ENCODE peak calls at places on chromosome 22, in nine cellular contexts. One of them, this sample, is unnamed.

GRCh38 chr22:26336773-26337172 is 92.3 kb upstream of the ASPHD2 start:
- DNase-seq in PC-9: no peak
- DNase-seq in NCI-H1417: no peak
- DNase-seq in NCI-H2171: no peak
- DNase-seq in AG09309: no peak
- DNase-seq in stimulated activated CD4-positive, alpha-beta T cell treated with anti-CD3 and anti-CD28 coated beads, Interleukin-1b, Interleukin-23, amount 100 ng/mL, for 4 hours: no peak
- DNase-seq in ELF-1: no peak
- DNase-seq in neural progenitor cell: no peak
- DNase-seq in iPS-NIHi11: no peak
- DNase-seq in this sample: no peak

GRCh38 chr22:37472418-37473006 is 13.7 kb downstream of the MFNG start:
- DNase-seq in NCI-H1417: peak; percentile 15
- DNase-seq in AG09309: no peak
- DNase-seq in iPS-NIHi11: peak; percentile 91
- DNase-seq in stimulated activated CD4-positive, alpha-beta T cell treated with anti-CD3 and anti-CD28 coated beads, Interleukin-1b, Interleukin-23, amount 100 ng/mL, for 4 hours: peak; percentile 24
- DNase-seq in neural progenitor cell: peak; percentile 69
- DNase-seq in ELF-1: peak; percentile 54
- DNase-seq in NCI-H2171: no peak
- DNase-seq in PC-9: peak; percentile 56
- DNase-seq in this sample: no peak

GRCh38 chr22:19536564-19536963 is 12.4 kb upstream of the CLDN5 start:
- DNase-seq in NCI-H2171: no peak
- DNase-seq in PC-9: no peak
- DNase-seq in stimulated activated CD4-positive, alpha-beta T cell treated with anti-CD3 and anti-CD28 coated beads, Interleukin-1b, Interleukin-23, amount 100 ng/mL, for 4 hours: no peak
- DNase-seq in ELF-1: no peak
- DNase-seq in NCI-H1417: no peak
- DNase-seq in neural progenitor cell: no peak
- DNase-seq in AG09309: no peak
- DNase-seq in iPS-NIHi11: no peak
- DNase-seq in this sample: no peak

GRCh38 chr22:49163258-49163959 is 664.3 kb downstream of the BRD1 start:
- DNase-seq in neural progenitor cell: no peak
- DNase-seq in NCI-H2171: no peak
- DNase-seq in PC-9: no peak
- DNase-seq in iPS-NIHi11: no peak
- DNase-seq in NCI-H1417: no peak
- DNase-seq in stimulated activated CD4-positive, alpha-beta T cell treated with anti-CD3 and anti-CD28 coated beads, Interleukin-1b, Interleukin-23, amount 100 ng/mL, for 4 hours: no peak
- DNase-seq in ELF-1: no peak
- DNase-seq in AG09309: no peak
- DNase-seq in this sample: no peak

GRCh38 chr22:50057868-50058311 is at the start of gene TTLL8:
- DNase-seq in neural progenitor cell: no peak
- DNase-seq in NCI-H1417: no peak
- DNase-seq in AG09309: no peak
- DNase-seq in stimulated activated CD4-positive, alpha-beta T cell treated with anti-CD3 and anti-CD28 coated beads, Interleukin-1b, Interleukin-23, amount 100 ng/mL, for 4 hours: no peak
- DNase-seq in NCI-H2171: no peak
- DNase-seq in ELF-1: no peak
- DNase-seq in iPS-NIHi11: peak; percentile 51
- DNase-seq in PC-9: no peak
- DNase-seq in this sample: no peak

GRCh38 chr22:19739448-19739895 is 16.1 kb downstream of the GP1BB start:
- DNase-seq in AG09309: no peak
- DNase-seq in NCI-H2171: no peak
- DNase-seq in ELF-1: no peak
- DNase-seq in stimulated activated CD4-positive, alpha-beta T cell treated with anti-CD3 and anti-CD28 coated beads, Interleukin-1b, Interleukin-23, amount 100 ng/mL, for 4 hours: no peak
- DNase-seq in PC-9: no peak
- DNase-seq in neural progenitor cell: no peak
- DNase-seq in NCI-H1417: no peak
- DNase-seq in iPS-NIHi11: no peak
- DNase-seq in this sample: no peak

GRCh38 chr22:36116127-36116526 is 44.4 kb downstream of the APOL3 start:
- DNase-seq in iPS-NIHi11: no peak
- DNase-seq in neural progenitor cell: no peak
- DNase-seq in AG09309: no peak
- DNase-seq in PC-9: no peak
- DNase-seq in ELF-1: no peak
- DNase-seq in stimulated activated CD4-positive, alpha-beta T cell treated with anti-CD3 and anti-CD28 coated beads, Interleukin-1b, Interleukin-23, amount 100 ng/mL, for 4 hours: no peak
- DNase-seq in NCI-H2171: no peak
- DNase-seq in NCI-H1417: no peak
- DNase-seq in this sample: no peak

GRCh38 chr22:17952273-17952801 is 72.0 kb downstream of the MICAL3 start:
- DNase-seq in AG09309: no peak
- DNase-seq in iPS-NIHi11: no peak
- DNase-seq in stimulated activated CD4-positive, alpha-beta T cell treated with anti-CD3 and anti-CD28 coated beads, Interleukin-1b, Interleukin-23, amount 100 ng/mL, for 4 hours: no peak
- DNase-seq in neural progenitor cell: no peak
- DNase-seq in PC-9: no peak
- DNase-seq in ELF-1: no peak
- DNase-seq in NCI-H2171: no peak
- DNase-seq in NCI-H1417: no peak
- DNase-seq in this sample: peak; percentile 26

GRCh38 chr22:27181537-27181936 is 524.1 kb downstream of the MIAT start:
- DNase-seq in AG09309: no peak
- DNase-seq in neural progenitor cell: no peak
- DNase-seq in stimulated activated CD4-positive, alpha-beta T cell treated with anti-CD3 and anti-CD28 coated beads, Interleukin-1b, Interleukin-23, amount 100 ng/mL, for 4 hours: no peak
- DNase-seq in NCI-H1417: no peak
- DNase-seq in iPS-NIHi11: no peak
- DNase-seq in PC-9: no peak
- DNase-seq in NCI-H2171: no peak
- DNase-seq in ELF-1: no peak
- DNase-seq in this sample: no peak

GRCh38 chr22:45064313-45065268 is 54.8 kb upstream of the PHF21B start:
- DNase-seq in NCI-H2171: no peak
- DNase-seq in stimulated activated CD4-positive, alpha-beta T cell treated with anti-CD3 and anti-CD28 coated beads, Interleukin-1b, Interleukin-23, amount 100 ng/mL, for 4 hours: peak; percentile 42
- DNase-seq in PC-9: peak; percentile 52
- DNase-seq in AG09309: peak; percentile 42
- DNase-seq in neural progenitor cell: no peak
- DNase-seq in NCI-H1417: no peak
- DNase-seq in ELF-1: no peak
- DNase-seq in iPS-NIHi11: no peak
- DNase-seq in this sample: no peak

GRCh38 chr22:30235687-30236170 is 10.8 kb downstream of the LIF start:
- DNase-seq in AG09309: peak; percentile 55
- DNase-seq in NCI-H1417: no peak
- DNase-seq in stimulated activated CD4-positive, alpha-beta T cell treated with anti-CD3 and anti-CD28 coated beads, Interleukin-1b, Interleukin-23, amount 100 ng/mL, for 4 hours: no peak
- DNase-seq in iPS-NIHi11: peak; percentile 64
- DNase-seq in PC-9: peak; percentile 91
- DNase-seq in neural progenitor cell: no peak
- DNase-seq in NCI-H2171: no peak
- DNase-seq in ELF-1: peak; percentile 54
- DNase-seq in this sample: peak; percentile 71

GRCh38 chr22:48520207-48520606 is 1307.5 kb downstream of the BRD1 start:
- DNase-seq in ELF-1: no peak
- DNase-seq in NCI-H1417: no peak
- DNase-seq in NCI-H2171: no peak
- DNase-seq in stimulated activated CD4-positive, alpha-beta T cell treated with anti-CD3 and anti-CD28 coated beads, Interleukin-1b, Interleukin-23, amount 100 ng/mL, for 4 hours: no peak
- DNase-seq in PC-9: no peak
- DNase-seq in iPS-NIHi11: no peak
- DNase-seq in AG09309: no peak
- DNase-seq in neural progenitor cell: no peak
- DNase-seq in this sample: no peak

GRCh38 chr22:37747090-37747714 is 50.4 kb downstream of the TRIOBP start:
- DNase-seq in NCI-H1417: no peak
- DNase-seq in PC-9: peak; percentile 57
- DNase-seq in AG09309: no peak
- DNase-seq in NCI-H2171: no peak
- DNase-seq in ELF-1: peak; percentile 69
- DNase-seq in neural progenitor cell: peak; percentile 31
- DNase-seq in iPS-NIHi11: no peak
- DNase-seq in stimulated activated CD4-positive, alpha-beta T cell treated with anti-CD3 and anti-CD28 coated beads, Interleukin-1b, Interleukin-23, amount 100 ng/mL, for 4 hours: no peak
- DNase-seq in this sample: peak; percentile 70

GRCh38 chr22:35315141-35315854 is 15.6 kb downstream of the TOM1 start:
- DNase-seq in ELF-1: no peak
- DNase-seq in iPS-NIHi11: no peak
- DNase-seq in stimulated activated CD4-positive, alpha-beta T cell treated with anti-CD3 and anti-CD28 coated beads, Interleukin-1b, Interleukin-23, amount 100 ng/mL, for 4 hours: no peak
- DNase-seq in PC-9: peak; percentile 64
- DNase-seq in AG09309: no peak
- DNase-seq in neural progenitor cell: no peak
- DNase-seq in NCI-H2171: no peak
- DNase-seq in NCI-H1417: no peak
- DNase-seq in this sample: no peak

GRCh38 chr22:25563757-25564319 is 637 bp upstream of the GRK3 start:
- DNase-seq in NCI-H1417: peak; percentile 32
- DNase-seq in AG09309: no peak
- DNase-seq in iPS-NIHi11: no peak
- DNase-seq in ELF-1: no peak
- DNase-seq in stimulated activated CD4-positive, alpha-beta T cell treated with anti-CD3 and anti-CD28 coated beads, Interleukin-1b, Interleukin-23, amount 100 ng/mL, for 4 hours: peak; percentile 15
- DNase-seq in NCI-H2171: no peak
- DNase-seq in neural progenitor cell: peak; percentile 33
- DNase-seq in PC-9: no peak
- DNase-seq in this sample: peak; percentile 38

GRCh38 chr22:45376703-45377102 is 36.7 kb downstream of the SMC1B start:
- DNase-seq in PC-9: no peak
- DNase-seq in ELF-1: no peak
- DNase-seq in NCI-H1417: no peak
- DNase-seq in AG09309: no peak
- DNase-seq in NCI-H2171: no peak
- DNase-seq in stimulated activated CD4-positive, alpha-beta T cell treated with anti-CD3 and anti-CD28 coated beads, Interleukin-1b, Interleukin-23, amount 100 ng/mL, for 4 hours: no peak
- DNase-seq in iPS-NIHi11: no peak
- DNase-seq in neural progenitor cell: no peak
- DNase-seq in this sample: no peak

GRCh38 chr22:24683671-24684070 is 80.7 kb downstream of the GGT1 start:
- DNase-seq in iPS-NIHi11: no peak
- DNase-seq in NCI-H2171: no peak
- DNase-seq in stimulated activated CD4-positive, alpha-beta T cell treated with anti-CD3 and anti-CD28 coated beads, Interleukin-1b, Interleukin-23, amount 100 ng/mL, for 4 hours: no peak
- DNase-seq in NCI-H1417: no peak
- DNase-seq in ELF-1: no peak
- DNase-seq in AG09309: peak; percentile 10
- DNase-seq in neural progenitor cell: no peak
- DNase-seq in PC-9: no peak
- DNase-seq in this sample: no peak

GRCh38 chr22:38859581-38860290 is 12.3 kb downstream of the CBX6 start:
- DNase-seq in neural progenitor cell: no peak
- DNase-seq in PC-9: no peak
- DNase-seq in AG09309: no peak
- DNase-seq in ELF-1: no peak
- DNase-seq in NCI-H2171: no peak
- DNase-seq in iPS-NIHi11: no peak
- DNase-seq in stimulated activated CD4-positive, alpha-beta T cell treated with anti-CD3 and anti-CD28 coated beads, Interleukin-1b, Interleukin-23, amount 100 ng/mL, for 4 hours: no peak
- DNase-seq in NCI-H1417: no peak
- DNase-seq in this sample: no peak

GRCh38 chr22:28497188-28497587 is 182.5 kb downstream of the TTC28 start:
- DNase-seq in PC-9: no peak
- DNase-seq in NCI-H1417: no peak
- DNase-seq in AG09309: no peak
- DNase-seq in ELF-1: no peak
- DNase-seq in NCI-H2171: no peak
- DNase-seq in iPS-NIHi11: no peak
- DNase-seq in stimulated activated CD4-positive, alpha-beta T cell treated with anti-CD3 and anti-CD28 coated beads, Interleukin-1b, Interleukin-23, amount 100 ng/mL, for 4 hours: no peak
- DNase-seq in neural progenitor cell: no peak
- DNase-seq in this sample: no peak

GRCh38 chr22:31084811-31085492 is 3.8 kb downstream of the SMTN start:
- DNase-seq in NCI-H2171: peak; percentile 70
- DNase-seq in NCI-H1417: no peak
- DNase-seq in stimulated activated CD4-positive, alpha-beta T cell treated with anti-CD3 and anti-CD28 coated beads, Interleukin-1b, Interleukin-23, amount 100 ng/mL, for 4 hours: peak; percentile 86
- DNase-seq in neural progenitor cell: peak; percentile 90
- DNase-seq in AG09309: no peak
- DNase-seq in PC-9: peak; percentile 66
- DNase-seq in ELF-1: peak; percentile 89
- DNase-seq in iPS-NIHi11: peak; percentile 93
- DNase-seq in this sample: peak; percentile 90

GRCh38 chr22:44882226-44882905 is 127.4 kb downstream of the PHF21B start:
- DNase-seq in stimulated activated CD4-positive, alpha-beta T cell treated with anti-CD3 and anti-CD28 coated beads, Interleukin-1b, Interleukin-23, amount 100 ng/mL, for 4 hours: no peak
- DNase-seq in PC-9: no peak
- DNase-seq in NCI-H2171: no peak
- DNase-seq in NCI-H1417: no peak
- DNase-seq in iPS-NIHi11: no peak
- DNase-seq in AG09309: no peak
- DNase-seq in ELF-1: no peak
- DNase-seq in neural progenitor cell: no peak
- DNase-seq in this sample: no peak

GRCh38 chr22:50252081-50253045 is 1.3 kb upstream of the HDAC10 start:
- DNase-seq in PC-9: peak; percentile 83
- DNase-seq in AG09309: no peak
- DNase-seq in ELF-1: peak; percentile 74
- DNase-seq in stimulated activated CD4-positive, alpha-beta T cell treated with anti-CD3 and anti-CD28 coated beads, Interleukin-1b, Interleukin-23, amount 100 ng/mL, for 4 hours: peak; percentile 64
- DNase-seq in NCI-H1417: peak; percentile 28
- DNase-seq in neural progenitor cell: peak; percentile 83
- DNase-seq in NCI-H2171: peak; percentile 32
- DNase-seq in iPS-NIHi11: peak; percentile 77
- DNase-seq in this sample: peak; percentile 80

GRCh38 chr22:27568265-27568664 is 233.3 kb downstream of the MN1 start:
- DNase-seq in AG09309: no peak
- DNase-seq in ELF-1: no peak
- DNase-seq in stimulated activated CD4-positive, alpha-beta T cell treated with anti-CD3 and anti-CD28 coated beads, Interleukin-1b, Interleukin-23, amount 100 ng/mL, for 4 hours: no peak
- DNase-seq in neural progenitor cell: no peak
- DNase-seq in iPS-NIHi11: no peak
- DNase-seq in NCI-H1417: no peak
- DNase-seq in PC-9: no peak
- DNase-seq in NCI-H2171: no peak
- DNase-seq in this sample: no peak

GRCh38 chr22:50138036-50138435 is 32.5 kb upstream of the PANX2 start:
- DNase-seq in stimulated activated CD4-positive, alpha-beta T cell treated with anti-CD3 and anti-CD28 coated beads, Interleukin-1b, Interleukin-23, amount 100 ng/mL, for 4 hours: no peak
- DNase-seq in AG09309: no peak
- DNase-seq in iPS-NIHi11: no peak
- DNase-seq in NCI-H1417: no peak
- DNase-seq in PC-9: no peak
- DNase-seq in neural progenitor cell: no peak
- DNase-seq in NCI-H2171: no peak
- DNase-seq in ELF-1: no peak
- DNase-seq in this sample: no peak

GRCh38 chr22:41197808-41198585 is 7.1 kb upstream of the L3MBTL2 start:
- DNase-seq in ELF-1: peak; percentile 68
- DNase-seq in NCI-H1417: peak; percentile 52
- DNase-seq in PC-9: peak; percentile 45
- DNase-seq in iPS-NIHi11: no peak
- DNase-seq in stimulated activated CD4-positive, alpha-beta T cell treated with anti-CD3 and anti-CD28 coated beads, Interleukin-1b, Interleukin-23, amount 100 ng/mL, for 4 hours: peak; percentile 39
- DNase-seq in AG09309: no peak
- DNase-seq in NCI-H2171: peak; percentile 52
- DNase-seq in neural progenitor cell: peak; percentile 68
- DNase-seq in this sample: peak; percentile 62

GRCh38 chr22:49760630-49761571 is 66.8 kb downstream of the BRD1 start:
- DNase-seq in stimulated activated CD4-positive, alpha-beta T cell treated with anti-CD3 and anti-CD28 coated beads, Interleukin-1b, Interleukin-23, amount 100 ng/mL, for 4 hours: no peak
- DNase-seq in ELF-1: no peak
- DNase-seq in neural progenitor cell: no peak
- DNase-seq in iPS-NIHi11: no peak
- DNase-seq in NCI-H2171: no peak
- DNase-seq in NCI-H1417: no peak
- DNase-seq in AG09309: no peak
- DNase-seq in PC-9: no peak
- DNase-seq in this sample: no peak

GRCh38 chr22:27676545-27677188 is 124.9 kb downstream of the MN1 start:
- DNase-seq in iPS-NIHi11: no peak
- DNase-seq in NCI-H1417: no peak
- DNase-seq in neural progenitor cell: no peak
- DNase-seq in stimulated activated CD4-positive, alpha-beta T cell treated with anti-CD3 and anti-CD28 coated beads, Interleukin-1b, Interleukin-23, amount 100 ng/mL, for 4 hours: no peak
- DNase-seq in PC-9: no peak
- DNase-seq in AG09309: no peak
- DNase-seq in NCI-H2171: no peak
- DNase-seq in ELF-1: no peak
- DNase-seq in this sample: peak; percentile 40

GRCh38 chr22:44710474-44711235 is 8.7 kb downstream of the PRR5 start:
- DNase-seq in ELF-1: no peak
- DNase-seq in iPS-NIHi11: no peak
- DNase-seq in NCI-H1417: peak; percentile 64
- DNase-seq in AG09309: no peak
- DNase-seq in NCI-H2171: no peak
- DNase-seq in PC-9: peak; percentile 68
- DNase-seq in stimulated activated CD4-positive, alpha-beta T cell treated with anti-CD3 and anti-CD28 coated beads, Interleukin-1b, Interleukin-23, amount 100 ng/mL, for 4 hours: no peak
- DNase-seq in neural progenitor cell: no peak
- DNase-seq in this sample: no peak

GRCh38 chr22:21994881-21995444 is 12.4 kb upstream of the TOP3B start:
- DNase-seq in NCI-H1417: no peak
- DNase-seq in NCI-H2171: no peak
- DNase-seq in ELF-1: no peak
- DNase-seq in AG09309: no peak
- DNase-seq in iPS-NIHi11: no peak
- DNase-seq in PC-9: no peak
- DNase-seq in stimulated activated CD4-positive, alpha-beta T cell treated with anti-CD3 and anti-CD28 coated beads, Interleukin-1b, Interleukin-23, amount 100 ng/mL, for 4 hours: no peak
- DNase-seq in neural progenitor cell: no peak
- DNase-seq in this sample: no peak

GRCh38 chr22:20945578-20945934 is 21.5 kb upstream of the AIFM3 start:
- DNase-seq in neural progenitor cell: no peak
- DNase-seq in AG09309: no peak
- DNase-seq in NCI-H1417: no peak
- DNase-seq in stimulated activated CD4-positive, alpha-beta T cell treated with anti-CD3 and anti-CD28 coated beads, Interleukin-1b, Interleukin-23, amount 100 ng/mL, for 4 hours: no peak
- DNase-seq in ELF-1: no peak
- DNase-seq in iPS-NIHi11: no peak
- DNase-seq in PC-9: no peak
- DNase-seq in NCI-H2171: no peak
- DNase-seq in this sample: no peak

GRCh38 chr22:31828739-31829138 is 74.9 kb downstream of the DEPDC5 start:
- DNase-seq in AG09309: no peak
- DNase-seq in NCI-H1417: no peak
- DNase-seq in neural progenitor cell: no peak
- DNase-seq in NCI-H2171: no peak
- DNase-seq in stimulated activated CD4-positive, alpha-beta T cell treated with anti-CD3 and anti-CD28 coated beads, Interleukin-1b, Interleukin-23, amount 100 ng/mL, for 4 hours: no peak
- DNase-seq in ELF-1: no peak
- DNase-seq in iPS-NIHi11: no peak
- DNase-seq in PC-9: no peak
- DNase-seq in this sample: no peak

This sample was measured in left kidney.